ENCODE peak calls at places on chromosomes 16 and 17, in ten cellular contexts. One of them, this sample, is unnamed.

GRCh38 chr16:58218786-58219185 is 20.9 kb upstream of the CSNK2A2 start:
- DNase-seq in kidney: no peak
- DNase-seq in stimulated activated CD8-positive, alpha-beta memory T cell treated with anti-CD3 and anti-CD28 coated beads, Interleukin-4, amount 100 ng/mL, for 4 hours: no peak
- DNase-seq in T-helper 2 cell: no peak
- DNase-seq in dorsolateral prefrontal cortex: no peak
- DNase-seq in HFFc6: no peak
- DNase-seq in effector memory CD8-positive, alpha-beta T cell: no peak
- DNase-seq in SK-N-SH: no peak
- DNase-seq in NCI-H82: no peak
- DNase-seq in ELF-1: no peak
- DNase-seq in this sample: no peak

GRCh38 chr16:49280022-49280741 is 1.5 kb downstream of the CBLN1 start:
- DNase-seq in T-helper 2 cell: no peak
- DNase-seq in NCI-H82: peak
- DNase-seq in ELF-1: peak
- DNase-seq in kidney: no peak
- DNase-seq in SK-N-SH: peak
- DNase-seq in stimulated activated CD8-positive, alpha-beta memory T cell treated with anti-CD3 and anti-CD28 coated beads, Interleukin-4, amount 100 ng/mL, for 4 hours: no peak
- DNase-seq in dorsolateral prefrontal cortex: no peak
- DNase-seq in effector memory CD8-positive, alpha-beta T cell: no peak
- DNase-seq in HFFc6: no peak
- DNase-seq in this sample: no peak

GRCh38 chr16:1150511-1150982 is 2.4 kb upstream of the CACNA1H start:
- DNase-seq in HFFc6: peak
- DNase-seq in dorsolateral prefrontal cortex: no peak
- DNase-seq in ELF-1: peak
- DNase-seq in T-helper 2 cell: peak
- DNase-seq in kidney: no peak
- DNase-seq in SK-N-SH: no peak
- DNase-seq in stimulated activated CD8-positive, alpha-beta memory T cell treated with anti-CD3 and anti-CD28 coated beads, Interleukin-4, amount 100 ng/mL, for 4 hours: no peak
- DNase-seq in NCI-H82: peak
- DNase-seq in effector memory CD8-positive, alpha-beta T cell: no peak
- DNase-seq in this sample: no peak

GRCh38 chr17:57925361-57925990 is 29.7 kb downstream of the CUEDC1 start:
- DNase-seq in stimulated activated CD8-positive, alpha-beta memory T cell treated with anti-CD3 and anti-CD28 coated beads, Interleukin-4, amount 100 ng/mL, for 4 hours: no peak
- DNase-seq in effector memory CD8-positive, alpha-beta T cell: no peak
- DNase-seq in T-helper 2 cell: no peak
- DNase-seq in kidney: no peak
- DNase-seq in SK-N-SH: peak
- DNase-seq in ELF-1: peak
- DNase-seq in dorsolateral prefrontal cortex: no peak
- DNase-seq in NCI-H82: peak
- DNase-seq in HFFc6: no peak
- DNase-seq in this sample: no peak

GRCh38 chr17:33183487-33184026 is 109.5 kb downstream of the ASIC2 start:
- DNase-seq in kidney: no peak
- DNase-seq in ELF-1: no peak
- DNase-seq in stimulated activated CD8-positive, alpha-beta memory T cell treated with anti-CD3 and anti-CD28 coated beads, Interleukin-4, amount 100 ng/mL, for 4 hours: no peak
- DNase-seq in T-helper 2 cell: no peak
- DNase-seq in dorsolateral prefrontal cortex: no peak
- DNase-seq in SK-N-SH: no peak
- DNase-seq in HFFc6: no peak
- DNase-seq in NCI-H82: no peak
- DNase-seq in effector memory CD8-positive, alpha-beta T cell: no peak
- DNase-seq in this sample: peak

GRCh38 chr16:85715169-85716015 is 26.6 kb upstream of the GINS2 start:
- DNase-seq in kidney: no peak
- DNase-seq in HFFc6: no peak
- DNase-seq in T-helper 2 cell: no peak
- DNase-seq in NCI-H82: peak
- DNase-seq in ELF-1: no peak
- DNase-seq in dorsolateral prefrontal cortex: no peak
- DNase-seq in SK-N-SH: no peak
- DNase-seq in effector memory CD8-positive, alpha-beta T cell: no peak
- DNase-seq in stimulated activated CD8-positive, alpha-beta memory T cell treated with anti-CD3 and anti-CD28 coated beads, Interleukin-4, amount 100 ng/mL, for 4 hours: no peak
- DNase-seq in this sample: no peak

GRCh38 chr16:5222770-5223169 is 125.2 kb upstream of the EEF2KMT start:
- DNase-seq in ELF-1: no peak
- DNase-seq in effector memory CD8-positive, alpha-beta T cell: no peak
- DNase-seq in T-helper 2 cell: no peak
- DNase-seq in NCI-H82: no peak
- DNase-seq in SK-N-SH: no peak
- DNase-seq in stimulated activated CD8-positive, alpha-beta memory T cell treated with anti-CD3 and anti-CD28 coated beads, Interleukin-4, amount 100 ng/mL, for 4 hours: no peak
- DNase-seq in HFFc6: no peak
- DNase-seq in dorsolateral prefrontal cortex: no peak
- DNase-seq in kidney: no peak
- DNase-seq in this sample: no peak

GRCh38 chr17:41500131-41500911 is 5.1 kb downstream of the KRT13 start:
- DNase-seq in HFFc6: peak
- DNase-seq in effector memory CD8-positive, alpha-beta T cell: no peak
- DNase-seq in SK-N-SH: no peak
- DNase-seq in stimulated activated CD8-positive, alpha-beta memory T cell treated with anti-CD3 and anti-CD28 coated beads, Interleukin-4, amount 100 ng/mL, for 4 hours: no peak
- DNase-seq in kidney: no peak
- DNase-seq in T-helper 2 cell: no peak
- DNase-seq in NCI-H82: no peak
- DNase-seq in ELF-1: peak
- DNase-seq in dorsolateral prefrontal cortex: no peak
- DNase-seq in this sample: peak

GRCh38 chr17:1515640-1516402 is 591 bp downstream of the INPP5K start:
- DNase-seq in effector memory CD8-positive, alpha-beta T cell: peak
- DNase-seq in stimulated activated CD8-positive, alpha-beta memory T cell treated with anti-CD3 and anti-CD28 coated beads, Interleukin-4, amount 100 ng/mL, for 4 hours: peak
- DNase-seq in HFFc6: peak
- DNase-seq in SK-N-SH: peak
- DNase-seq in T-helper 2 cell: no peak
- DNase-seq in ELF-1: peak
- DNase-seq in dorsolateral prefrontal cortex: no peak
- DNase-seq in NCI-H82: peak
- DNase-seq in kidney: no peak
- DNase-seq in this sample: peak

GRCh38 chr16:85141491-85142128 is 29.3 kb upstream of the CIBAR2 start:
- DNase-seq in HFFc6: no peak
- DNase-seq in stimulated activated CD8-positive, alpha-beta memory T cell treated with anti-CD3 and anti-CD28 coated beads, Interleukin-4, amount 100 ng/mL, for 4 hours: no peak
- DNase-seq in NCI-H82: no peak
- DNase-seq in effector memory CD8-positive, alpha-beta T cell: no peak
- DNase-seq in SK-N-SH: no peak
- DNase-seq in T-helper 2 cell: no peak
- DNase-seq in dorsolateral prefrontal cortex: no peak
- DNase-seq in kidney: no peak
- DNase-seq in ELF-1: peak
- DNase-seq in this sample: no peak

GRCh38 chr16:78952630-78953029 is 647.9 kb downstream of the MAF start:
- DNase-seq in dorsolateral prefrontal cortex: no peak
- DNase-seq in stimulated activated CD8-positive, alpha-beta memory T cell treated with anti-CD3 and anti-CD28 coated beads, Interleukin-4, amount 100 ng/mL, for 4 hours: no peak
- DNase-seq in NCI-H82: no peak
- DNase-seq in ELF-1: no peak
- DNase-seq in HFFc6: no peak
- DNase-seq in T-helper 2 cell: no peak
- DNase-seq in SK-N-SH: no peak
- DNase-seq in kidney: no peak
- DNase-seq in effector memory CD8-positive, alpha-beta T cell: no peak
- DNase-seq in this sample: no peak

GRCh38 chr17:34665150-34665802 is 85.9 kb downstream of the TMEM132E start:
- DNase-seq in HFFc6: no peak
- DNase-seq in SK-N-SH: peak
- DNase-seq in effector memory CD8-positive, alpha-beta T cell: no peak
- DNase-seq in ELF-1: no peak
- DNase-seq in NCI-H82: no peak
- DNase-seq in stimulated activated CD8-positive, alpha-beta memory T cell treated with anti-CD3 and anti-CD28 coated beads, Interleukin-4, amount 100 ng/mL, for 4 hours: no peak
- DNase-seq in dorsolateral prefrontal cortex: no peak
- DNase-seq in kidney: no peak
- DNase-seq in T-helper 2 cell: no peak
- DNase-seq in this sample: no peak

GRCh38 chr17:1203111-1203966 is 23.6 kb upstream of the ABR start:
- DNase-seq in stimulated activated CD8-positive, alpha-beta memory T cell treated with anti-CD3 and anti-CD28 coated beads, Interleukin-4, amount 100 ng/mL, for 4 hours: no peak
- DNase-seq in ELF-1: peak
- DNase-seq in NCI-H82: peak
- DNase-seq in kidney: peak
- DNase-seq in dorsolateral prefrontal cortex: peak
- DNase-seq in HFFc6: peak
- DNase-seq in T-helper 2 cell: peak
- DNase-seq in effector memory CD8-positive, alpha-beta T cell: peak
- DNase-seq in SK-N-SH: peak
- DNase-seq in this sample: no peak